ENCODE peak calls at places on chromosomes 2 and 18, in ten cellular contexts. One of them, this sample, is unnamed.

GRCh38 chr18:63271881-63272299 is 47.7 kb downstream of the BCL2 start:
- ATAC-seq in central memory CD8-positive, alpha-beta T cell: no peak
- ATAC-seq in activated naive CD8-positive, alpha-beta T cell treated with anti-CD3 and anti-CD28 coated beads, Interleukin-2, amount 50 U/mL, for 24 hours: no peak
- ATAC-seq in stimulated activated naive CD8-positive, alpha-beta T cell treated with anti-CD3 and anti-CD28 coated beads, Interleukin-15, amount 100 ng/mL, for 72 hours: no peak
- ATAC-seq in left ventricle myocardium superior: peak
- ATAC-seq in esophagus mucosa: no peak
- ATAC-seq in upper lobe of right lung: peak
- ATAC-seq in aorta: peak
- ATAC-seq in CD4-positive, alpha-beta T cell: no peak
- ATAC-seq in activated T-cell treated with anti-CD3 and anti-CD28 coated beads, Interleukin-2, amount 50 U/mL, for 72 hours: no peak
- ATAC-seq in this sample: no peak

GRCh38 chr2:196277002-196277401 is 105.6 kb upstream of the STK17B start:
- ATAC-seq in CD4-positive, alpha-beta T cell: peak
- ATAC-seq in left ventricle myocardium superior: no peak
- ATAC-seq in central memory CD8-positive, alpha-beta T cell: peak
- ATAC-seq in upper lobe of right lung: peak
- ATAC-seq in stimulated activated naive CD8-positive, alpha-beta T cell treated with anti-CD3 and anti-CD28 coated beads, Interleukin-15, amount 100 ng/mL, for 72 hours: no peak
- ATAC-seq in aorta: peak
- ATAC-seq in esophagus mucosa: peak
- ATAC-seq in activated naive CD8-positive, alpha-beta T cell treated with anti-CD3 and anti-CD28 coated beads, Interleukin-2, amount 50 U/mL, for 24 hours: no peak
- ATAC-seq in activated T-cell treated with anti-CD3 and anti-CD28 coated beads, Interleukin-2, amount 50 U/mL, for 72 hours: no peak
- ATAC-seq in this sample: no peak

GRCh38 chr18:400466-400865 is 100.0 kb downstream of the COLEC12 start:
- ATAC-seq in left ventricle myocardium superior: no peak
- ATAC-seq in stimulated activated naive CD8-positive, alpha-beta T cell treated with anti-CD3 and anti-CD28 coated beads, Interleukin-15, amount 100 ng/mL, for 72 hours: no peak
- ATAC-seq in activated T-cell treated with anti-CD3 and anti-CD28 coated beads, Interleukin-2, amount 50 U/mL, for 72 hours: no peak
- ATAC-seq in central memory CD8-positive, alpha-beta T cell: no peak
- ATAC-seq in activated naive CD8-positive, alpha-beta T cell treated with anti-CD3 and anti-CD28 coated beads, Interleukin-2, amount 50 U/mL, for 24 hours: no peak
- ATAC-seq in CD4-positive, alpha-beta T cell: no peak
- ATAC-seq in aorta: no peak
- ATAC-seq in esophagus mucosa: no peak
- ATAC-seq in upper lobe of right lung: peak
- ATAC-seq in this sample: no peak

GRCh38 chr2:127685410-127686110 is 10.2 kb upstream of the LIMS2 start:
- ATAC-seq in activated naive CD8-positive, alpha-beta T cell treated with anti-CD3 and anti-CD28 coated beads, Interleukin-2, amount 50 U/mL, for 24 hours: no peak
- ATAC-seq in stimulated activated naive CD8-positive, alpha-beta T cell treated with anti-CD3 and anti-CD28 coated beads, Interleukin-15, amount 100 ng/mL, for 72 hours: no peak
- ATAC-seq in left ventricle myocardium superior: no peak
- ATAC-seq in activated T-cell treated with anti-CD3 and anti-CD28 coated beads, Interleukin-2, amount 50 U/mL, for 72 hours: no peak
- ATAC-seq in aorta: peak
- ATAC-seq in upper lobe of right lung: no peak
- ATAC-seq in central memory CD8-positive, alpha-beta T cell: no peak
- ATAC-seq in CD4-positive, alpha-beta T cell: no peak
- ATAC-seq in esophagus mucosa: peak
- ATAC-seq in this sample: no peak

GRCh38 chr2:72871880-72872279 is 15.3 kb upstream of the SPR start:
- ATAC-seq in upper lobe of right lung: no peak
- ATAC-seq in esophagus mucosa: no peak
- ATAC-seq in activated T-cell treated with anti-CD3 and anti-CD28 coated beads, Interleukin-2, amount 50 U/mL, for 72 hours: peak
- ATAC-seq in CD4-positive, alpha-beta T cell: no peak
- ATAC-seq in left ventricle myocardium superior: no peak
- ATAC-seq in aorta: no peak
- ATAC-seq in central memory CD8-positive, alpha-beta T cell: no peak
- ATAC-seq in activated naive CD8-positive, alpha-beta T cell treated with anti-CD3 and anti-CD28 coated beads, Interleukin-2, amount 50 U/mL, for 24 hours: no peak
- ATAC-seq in stimulated activated naive CD8-positive, alpha-beta T cell treated with anti-CD3 and anti-CD28 coated beads, Interleukin-15, amount 100 ng/mL, for 72 hours: no peak
- ATAC-seq in this sample: peak

GRCh38 chr2:216517447-216517846 is 18.8 kb downstream of the RPL37A start:
- ATAC-seq in central memory CD8-positive, alpha-beta T cell: no peak
- ATAC-seq in stimulated activated naive CD8-positive, alpha-beta T cell treated with anti-CD3 and anti-CD28 coated beads, Interleukin-15, amount 100 ng/mL, for 72 hours: no peak
- ATAC-seq in CD4-positive, alpha-beta T cell: no peak
- ATAC-seq in activated T-cell treated with anti-CD3 and anti-CD28 coated beads, Interleukin-2, amount 50 U/mL, for 72 hours: no peak
- ATAC-seq in esophagus mucosa: no peak
- ATAC-seq in aorta: no peak
- ATAC-seq in activated naive CD8-positive, alpha-beta T cell treated with anti-CD3 and anti-CD28 coated beads, Interleukin-2, amount 50 U/mL, for 24 hours: no peak
- ATAC-seq in left ventricle myocardium superior: no peak
- ATAC-seq in upper lobe of right lung: peak
- ATAC-seq in this sample: no peak

GRCh38 chr2:190698895-190699294 is 50.0 kb downstream of the NAB1 start:
- ATAC-seq in activated T-cell treated with anti-CD3 and anti-CD28 coated beads, Interleukin-2, amount 50 U/mL, for 72 hours: no peak
- ATAC-seq in activated naive CD8-positive, alpha-beta T cell treated with anti-CD3 and anti-CD28 coated beads, Interleukin-2, amount 50 U/mL, for 24 hours: no peak
- ATAC-seq in central memory CD8-positive, alpha-beta T cell: no peak
- ATAC-seq in aorta: no peak
- ATAC-seq in CD4-positive, alpha-beta T cell: no peak
- ATAC-seq in stimulated activated naive CD8-positive, alpha-beta T cell treated with anti-CD3 and anti-CD28 coated beads, Interleukin-15, amount 100 ng/mL, for 72 hours: no peak
- ATAC-seq in esophagus mucosa: no peak
- ATAC-seq in left ventricle myocardium superior: no peak
- ATAC-seq in upper lobe of right lung: no peak
- ATAC-seq in this sample: no peak

GRCh38 chr2:235639387-235639786 is 145.5 kb downstream of the AGAP1 start:
- ATAC-seq in stimulated activated naive CD8-positive, alpha-beta T cell treated with anti-CD3 and anti-CD28 coated beads, Interleukin-15, amount 100 ng/mL, for 72 hours: no peak
- ATAC-seq in esophagus mucosa: peak
- ATAC-seq in CD4-positive, alpha-beta T cell: no peak
- ATAC-seq in activated naive CD8-positive, alpha-beta T cell treated with anti-CD3 and anti-CD28 coated beads, Interleukin-2, amount 50 U/mL, for 24 hours: no peak
- ATAC-seq in upper lobe of right lung: peak
- ATAC-seq in activated T-cell treated with anti-CD3 and anti-CD28 coated beads, Interleukin-2, amount 50 U/mL, for 72 hours: no peak
- ATAC-seq in left ventricle myocardium superior: peak
- ATAC-seq in central memory CD8-positive, alpha-beta T cell: no peak
- ATAC-seq in aorta: peak
- ATAC-seq in this sample: peak

GRCh38 chr2:38871432-38871831 is 4.3 kb downstream of the DHX57 start:
- ATAC-seq in stimulated activated naive CD8-positive, alpha-beta T cell treated with anti-CD3 and anti-CD28 coated beads, Interleukin-15, amount 100 ng/mL, for 72 hours: no peak
- ATAC-seq in aorta: no peak
- ATAC-seq in upper lobe of right lung: no peak
- ATAC-seq in CD4-positive, alpha-beta T cell: no peak
- ATAC-seq in central memory CD8-positive, alpha-beta T cell: no peak
- ATAC-seq in activated T-cell treated with anti-CD3 and anti-CD28 coated beads, Interleukin-2, amount 50 U/mL, for 72 hours: no peak
- ATAC-seq in esophagus mucosa: no peak
- ATAC-seq in left ventricle myocardium superior: no peak
- ATAC-seq in activated naive CD8-positive, alpha-beta T cell treated with anti-CD3 and anti-CD28 coated beads, Interleukin-2, amount 50 U/mL, for 24 hours: no peak
- ATAC-seq in this sample: no peak

GRCh38 chr2:226760412-226761194 is 39.0 kb downstream of the IRS1 start:
- ATAC-seq in activated naive CD8-positive, alpha-beta T cell treated with anti-CD3 and anti-CD28 coated beads, Interleukin-2, amount 50 U/mL, for 24 hours: no peak
- ATAC-seq in esophagus mucosa: no peak
- ATAC-seq in central memory CD8-positive, alpha-beta T cell: no peak
- ATAC-seq in upper lobe of right lung: no peak
- ATAC-seq in stimulated activated naive CD8-positive, alpha-beta T cell treated with anti-CD3 and anti-CD28 coated beads, Interleukin-15, amount 100 ng/mL, for 72 hours: no peak
- ATAC-seq in activated T-cell treated with anti-CD3 and anti-CD28 coated beads, Interleukin-2, amount 50 U/mL, for 72 hours: no peak
- ATAC-seq in CD4-positive, alpha-beta T cell: no peak
- ATAC-seq in left ventricle myocardium superior: peak
- ATAC-seq in aorta: no peak
- ATAC-seq in this sample: no peak

GRCh38 chr18:57002627-57003026 is 144.3 kb upstream of the BOD1L2 start:
- ATAC-seq in central memory CD8-positive, alpha-beta T cell: no peak
- ATAC-seq in left ventricle myocardium superior: peak
- ATAC-seq in upper lobe of right lung: no peak
- ATAC-seq in activated naive CD8-positive, alpha-beta T cell treated with anti-CD3 and anti-CD28 coated beads, Interleukin-2, amount 50 U/mL, for 24 hours: no peak
- ATAC-seq in CD4-positive, alpha-beta T cell: no peak
- ATAC-seq in stimulated activated naive CD8-positive, alpha-beta T cell treated with anti-CD3 and anti-CD28 coated beads, Interleukin-15, amount 100 ng/mL, for 72 hours: no peak
- ATAC-seq in aorta: no peak
- ATAC-seq in esophagus mucosa: no peak
- ATAC-seq in activated T-cell treated with anti-CD3 and anti-CD28 coated beads, Interleukin-2, amount 50 U/mL, for 72 hours: no peak
- ATAC-seq in this sample: no peak

GRCh38 chr2:190499976-190500588 is 34.4 kb downstream of the NEMP2 start:
- ATAC-seq in stimulated activated naive CD8-positive, alpha-beta T cell treated with anti-CD3 and anti-CD28 coated beads, Interleukin-15, amount 100 ng/mL, for 72 hours: no peak
- ATAC-seq in activated T-cell treated with anti-CD3 and anti-CD28 coated beads, Interleukin-2, amount 50 U/mL, for 72 hours: no peak
- ATAC-seq in activated naive CD8-positive, alpha-beta T cell treated with anti-CD3 and anti-CD28 coated beads, Interleukin-2, amount 50 U/mL, for 24 hours: no peak
- ATAC-seq in esophagus mucosa: no peak
- ATAC-seq in central memory CD8-positive, alpha-beta T cell: no peak
- ATAC-seq in upper lobe of right lung: peak
- ATAC-seq in left ventricle myocardium superior: no peak
- ATAC-seq in CD4-positive, alpha-beta T cell: no peak
- ATAC-seq in aorta: peak
- ATAC-seq in this sample: no peak

GRCh38 chr18:79943608-79944125 is 7.8 kb downstream of the SLC66A2 start:
- ATAC-seq in esophagus mucosa: no peak
- ATAC-seq in left ventricle myocardium superior: no peak
- ATAC-seq in aorta: no peak
- ATAC-seq in CD4-positive, alpha-beta T cell: no peak
- ATAC-seq in stimulated activated naive CD8-positive, alpha-beta T cell treated with anti-CD3 and anti-CD28 coated beads, Interleukin-15, amount 100 ng/mL, for 72 hours: no peak
- ATAC-seq in central memory CD8-positive, alpha-beta T cell: no peak
- ATAC-seq in upper lobe of right lung: no peak
- ATAC-seq in activated T-cell treated with anti-CD3 and anti-CD28 coated beads, Interleukin-2, amount 50 U/mL, for 72 hours: no peak
- ATAC-seq in activated naive CD8-positive, alpha-beta T cell treated with anti-CD3 and anti-CD28 coated beads, Interleukin-2, amount 50 U/mL, for 24 hours: no peak
- ATAC-seq in this sample: no peak

GRCh38 chr2:100260712-100261620 is 61.3 kb downstream of the LONRF2 start:
- ATAC-seq in central memory CD8-positive, alpha-beta T cell: no peak
- ATAC-seq in activated T-cell treated with anti-CD3 and anti-CD28 coated beads, Interleukin-2, amount 50 U/mL, for 72 hours: no peak
- ATAC-seq in activated naive CD8-positive, alpha-beta T cell treated with anti-CD3 and anti-CD28 coated beads, Interleukin-2, amount 50 U/mL, for 24 hours: no peak
- ATAC-seq in left ventricle myocardium superior: peak
- ATAC-seq in stimulated activated naive CD8-positive, alpha-beta T cell treated with anti-CD3 and anti-CD28 coated beads, Interleukin-15, amount 100 ng/mL, for 72 hours: peak
- ATAC-seq in aorta: no peak
- ATAC-seq in esophagus mucosa: peak
- ATAC-seq in CD4-positive, alpha-beta T cell: no peak
- ATAC-seq in upper lobe of right lung: peak
- ATAC-seq in this sample: no peak

GRCh38 chr2:122411231-122411630 is 655.8 kb downstream of the TSN start:
- ATAC-seq in activated T-cell treated with anti-CD3 and anti-CD28 coated beads, Interleukin-2, amount 50 U/mL, for 72 hours: no peak
- ATAC-seq in upper lobe of right lung: no peak
- ATAC-seq in activated naive CD8-positive, alpha-beta T cell treated with anti-CD3 and anti-CD28 coated beads, Interleukin-2, amount 50 U/mL, for 24 hours: no peak
- ATAC-seq in central memory CD8-positive, alpha-beta T cell: no peak
- ATAC-seq in left ventricle myocardium superior: no peak
- ATAC-seq in esophagus mucosa: no peak
- ATAC-seq in aorta: no peak
- ATAC-seq in stimulated activated naive CD8-positive, alpha-beta T cell treated with anti-CD3 and anti-CD28 coated beads, Interleukin-15, amount 100 ng/mL, for 72 hours: no peak
- ATAC-seq in CD4-positive, alpha-beta T cell: no peak
- ATAC-seq in this sample: no peak

GRCh38 chr18:434410-434809 is 66.1 kb downstream of the COLEC12 start:
- ATAC-seq in upper lobe of right lung: no peak
- ATAC-seq in CD4-positive, alpha-beta T cell: no peak
- ATAC-seq in esophagus mucosa: no peak
- ATAC-seq in left ventricle myocardium superior: peak
- ATAC-seq in activated naive CD8-positive, alpha-beta T cell treated with anti-CD3 and anti-CD28 coated beads, Interleukin-2, amount 50 U/mL, for 24 hours: no peak
- ATAC-seq in activated T-cell treated with anti-CD3 and anti-CD28 coated beads, Interleukin-2, amount 50 U/mL, for 72 hours: no peak
- ATAC-seq in central memory CD8-positive, alpha-beta T cell: no peak
- ATAC-seq in stimulated activated naive CD8-positive, alpha-beta T cell treated with anti-CD3 and anti-CD28 coated beads, Interleukin-15, amount 100 ng/mL, for 72 hours: no peak
- ATAC-seq in aorta: no peak
- ATAC-seq in this sample: no peak

GRCh38 chr2:189178726-189179606 is 595 bp downstream of the COL5A2 start:
- ATAC-seq in stimulated activated naive CD8-positive, alpha-beta T cell treated with anti-CD3 and anti-CD28 coated beads, Interleukin-15, amount 100 ng/mL, for 72 hours: no peak
- ATAC-seq in activated naive CD8-positive, alpha-beta T cell treated with anti-CD3 and anti-CD28 coated beads, Interleukin-2, amount 50 U/mL, for 24 hours: no peak
- ATAC-seq in activated T-cell treated with anti-CD3 and anti-CD28 coated beads, Interleukin-2, amount 50 U/mL, for 72 hours: no peak
- ATAC-seq in aorta: peak
- ATAC-seq in CD4-positive, alpha-beta T cell: no peak
- ATAC-seq in left ventricle myocardium superior: peak
- ATAC-seq in esophagus mucosa: no peak
- ATAC-seq in central memory CD8-positive, alpha-beta T cell: no peak
- ATAC-seq in upper lobe of right lung: no peak
- ATAC-seq in this sample: no peak